ENCODE peak calls at places on chromosomes 11 and 22, in nine cellular contexts. A is breast epithelium, R is H1, U is sigmoid colon, L is HCT116, F is suprapubic skin, I is transverse colon, O is stomach, H is GM12878. V is an unnamed sample. For H3K9me3, the result is how much of the 10 kb centered on the place peaks cover.

GRCh38 chr22:20237480-20238440 is 30.4 kb downstream of the RTN4R start:
- DNase-seq in O (no peak), R (no peak), F (no peak), I (no peak), A (no peak), L (no peak), H (no peak), U (no peak), V (peak)

GRCh38 chr11:72779495-72780128 is 14.2 kb downstream of the STARD10 start:
- DNase-seq in F (no peak), U (no peak), L (no peak), R (no peak), O (no peak), H (no peak), I (peak), A (no peak), V (no peak)

GRCh38 chr11:75163917-75164316 is 13.0 kb downstream of the SLCO2B1 start:
- DNase-seq in I (no peak), H (no peak), O (no peak), U (no peak), F (no peak), A (no peak), L (no peak), R (no peak), V (no peak)

GRCh38 chr11:36594316-36594989 is at the start of gene IFTAP:
- DNase-seq in O (peak), H (no peak), I (peak), U (peak), F (no peak), A (peak), R (peak), L (peak), V (peak)

GRCh38 chr22:39997421-39997820 is 2.7 kb downstream of the FAM83F start:
- DNase-seq in I (no peak), A (no peak), H (no peak), U (no peak), L (no peak), R (no peak), O (no peak), F (no peak), V (no peak)

GRCh38 chr11:35525501-35526175 is at the start of gene PAMR1:
- DNase-seq in L (no peak), I (peak), A (peak), R (peak), U (peak), O (peak), F (peak), H (no peak), V (peak)

GRCh38 chr11:48167380-48167779 is 49.2 kb upstream of the OR4B1 start:
- DNase-seq in R (no peak), H (no peak), F (no peak), L (no peak), A (no peak), O (no peak), I (no peak), U (no peak), V (no peak)

GRCh38 chr11:113723706-113724246 is 17.7 kb upstream of the TMPRSS5 start:
- DNase-seq in I (no peak), L (no peak), O (no peak), F (no peak), U (no peak), H (no peak), A (no peak), R (no peak), V (no peak)

GRCh38 chr11:68013611-68014156 is 3.6 kb downstream of the ALDH3B1 start:
- DNase-seq in U (no peak), R (no peak), O (no peak), L (no peak), I (no peak), A (no peak), H (no peak), F (no peak), V (no peak)

GRCh38 chr11:65329944-65330403 is 3.7 kb upstream of the DPF2 start:
- DNase-seq in A (peak), L (peak), I (peak), F (peak), R (peak), U (peak), O (peak), H (peak), V (peak)

GRCh38 chr22:26903030-26903856 is 245.9 kb downstream of the MIAT start:
- DNase-seq in R (peak), L (no peak), O (no peak), U (no peak), A (no peak), I (peak), F (no peak), H (no peak), V (no peak)

GRCh38 chr11:70141490-70142014 is 61.5 kb upstream of the FADD start:
- DNase-seq in I (no peak), R (no peak), U (no peak), A (no peak), L (no peak), F (no peak), O (no peak), H (no peak), V (no peak)

GRCh38 chr22:33325232-33326004 is 267.2 kb upstream of the SYN3 start:
- DNase-seq in A (no peak), H (peak), U (no peak), R (no peak), F (no peak), I (no peak), O (no peak), L (no peak), V (no peak)

GRCh38 chr11:64759722-64760719 is at the start of gene PYGM:
- DNase-seq in F (no peak), H (no peak), O (no peak), A (no peak), R (peak), I (no peak), U (peak), L (no peak), V (peak)

GRCh38 chr22:32617883-32618282 is 143.3 kb downstream of the FBXO7 start:
- DNase-seq in F (no peak), U (no peak), L (no peak), H (no peak), R (no peak), A (no peak), I (peak), O (no peak), V (peak)

GRCh38 chr11:118108513-118108912 is 21.8 kb upstream of the SMIM35 start:
- DNase-seq in L (no peak), U (no peak), O (no peak), I (no peak), R (no peak), F (no peak), A (no peak), H (no peak), V (no peak)

GRCh38 chr11:116960916-116961315 is 123.5 kb upstream of the APOA1 start:
- DNase-seq in U (no peak), I (no peak), F (no peak), L (peak), O (no peak), R (no peak), H (no peak), A (peak), V (no peak)

GRCh38 chr11:1887451-1888346 is 4.0 kb downstream of the PRR33 start:
- DNase-seq in U (no peak), O (no peak), F (no peak), A (no peak), H (no peak), R (no peak), I (no peak), L (no peak), V (no peak)

GRCh38 chr11:48154162-48154561 is 62.4 kb upstream of the OR4B1 start:
- DNase-seq in A (no peak), H (no peak), U (no peak), O (no peak), I (no peak), L (no peak), F (no peak), R (no peak), V (no peak)

GRCh38 chr11:128507936-128508335 is 79.4 kb downstream of the ETS1 start:
- DNase-seq in O (no peak), L (no peak), A (no peak), R (no peak), U (no peak), F (no peak), H (no peak), I (no peak), V (no peak)

GRCh38 chr11:128506384-128506783 is 81.0 kb downstream of the ETS1 start:
- DNase-seq in F (no peak), A (no peak), U (no peak), O (no peak), R (no peak), L (no peak), H (no peak), I (no peak), V (no peak)

GRCh38 chr11:128505449-128506058 is 81.8 kb downstream of the ETS1 start:
- DNase-seq in F (no peak), A (no peak), L (no peak), I (no peak), H (no peak), R (no peak), U (no peak), O (no peak), V (no peak)

GRCh38 chr11:128508785-128509518 is 78.4 kb downstream of the ETS1 start:
- DNase-seq in F (no peak), O (no peak), R (no peak), I (no peak), H (no peak), A (no peak), U (no peak), L (no peak), V (no peak)

DNA sequence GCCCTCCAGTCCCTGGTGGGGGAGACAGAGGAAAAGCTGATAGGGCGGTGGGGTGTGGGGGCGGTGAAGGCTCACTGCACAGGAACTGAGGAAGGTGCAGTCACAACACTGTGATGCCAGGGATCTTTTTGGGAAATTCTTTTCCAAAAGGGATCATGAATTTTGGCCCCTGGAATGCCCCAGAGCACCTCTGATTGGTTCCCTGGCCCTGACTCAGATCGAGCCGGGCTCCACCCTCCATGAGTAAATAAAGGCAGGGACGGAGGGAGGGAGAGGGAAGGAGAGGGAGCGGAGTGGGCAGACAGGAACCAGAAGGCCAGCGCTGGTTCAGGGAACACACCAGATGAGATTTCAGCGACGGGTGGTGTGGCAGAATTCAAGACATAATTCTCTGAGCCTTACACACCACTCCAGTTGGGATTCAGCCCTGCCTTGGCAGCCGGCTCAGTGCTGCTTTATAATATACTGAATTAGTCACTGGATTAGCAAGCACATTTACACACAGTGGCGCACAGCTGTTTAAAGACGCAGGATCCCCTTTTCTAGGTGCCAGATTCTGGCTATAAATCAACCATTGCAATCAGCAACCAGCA is 80.3 kb downstream of the ETS1 start:
- DNase-seq in O (peak), F (peak), H (no peak), I (peak), R (no peak), A (peak), L (no peak), U (peak), V (no peak)
- TF ChIP-seq POLR2AphosphoS5 in O (peak), F (peak), H (no peak), I (peak), R (no peak), A (no peak), L (peak), U (peak), V (peak)

GRCh38 chr11:33701831-33702230 is 1.2 kb upstream of the C11orf91 start:
- DNase-seq in L (no peak), F (no peak), U (no peak), A (peak), I (no peak), O (peak), R (no peak), H (no peak), V (no peak)

GRCh38 chr11:33699515-33700424 is 856 bp downstream of the C11orf91 start:
- DNase-seq in O (peak), I (peak), F (no peak), R (no peak), U (no peak), A (no peak), H (no peak), L (no peak), V (no peak)

GRCh38 chr11:33698921-33699320 is 1.7 kb downstream of the C11orf91 start:
- DNase-seq in H (no peak), O (no peak), I (no peak), F (no peak), U (no peak), L (no peak), R (no peak), A (no peak), V (no peak)

GRCh38 chr11:33701302-33701701 is 676 bp upstream of the C11orf91 start:
- DNase-seq in O (no peak), A (no peak), U (no peak), R (no peak), L (no peak), I (no peak), F (no peak), H (no peak), V (no peak)

GRCh38 chr11:33700425-33701271 is at the start of gene C11orf91:
- DNase-seq in I (peak), U (peak), O (peak), R (peak), L (peak), H (peak), F (peak), A (peak), V (peak)
- TF ChIP-seq POLR2A in I (peak), U (no peak), O (no peak), R (no peak), L (no peak), H (no peak), F (peak), A (no peak), V (no peak)

GRCh38 chr22:44475706-44476105 is 22.3 kb downstream of the RTL6 start:
- DNase-seq in R (no peak), F (no peak), U (no peak), I (no peak), A (no peak), O (no peak), L (no peak), H (no peak), V (no peak)
- H3K9me3 ChIP-seq in R (under half), F (under half), U (under half), I (under half), A (under half), O (under half), L (under half), H (under half), V (under half)

GRCh38 chr11:32635819-32636218 is 52.2 kb downstream of the EIF3M start:
- DNase-seq in R (no peak), O (no peak), H (no peak), L (no peak), F (no peak), A (no peak), I (no peak), U (no peak), V (no peak)

GRCh38 chr11:32643526-32643925 is 59.9 kb downstream of the EIF3M start:
- DNase-seq in L (no peak), F (no peak), H (no peak), U (no peak), I (no peak), R (no peak), O (no peak), A (no peak), V (no peak)

GRCh38 chr11:32641361-32641760 is 57.7 kb downstream of the EIF3M start:
- DNase-seq in O (no peak), U (no peak), I (no peak), R (no peak), A (no peak), L (no peak), H (no peak), F (no peak), V (no peak)
- TF ChIP-seq POLR2AphosphoS5 in O (no peak), U (no peak), I (no peak), R (no peak), A (no peak), L (no peak), H (no peak), F (no peak), V (no peak)

GRCh38 chr22:46579751-46580449 is 40.3 kb upstream of the GRAMD4 start:
- DNase-seq in A (no peak), O (no peak), H (no peak), L (no peak), F (no peak), U (peak), I (no peak), R (no peak), V (peak)
- TF ChIP-seq POLR2A in A (no peak), O (no peak), H (no peak), L (no peak), F (no peak), U (no peak), I (no peak), R (no peak), V (no peak)

DNA sequence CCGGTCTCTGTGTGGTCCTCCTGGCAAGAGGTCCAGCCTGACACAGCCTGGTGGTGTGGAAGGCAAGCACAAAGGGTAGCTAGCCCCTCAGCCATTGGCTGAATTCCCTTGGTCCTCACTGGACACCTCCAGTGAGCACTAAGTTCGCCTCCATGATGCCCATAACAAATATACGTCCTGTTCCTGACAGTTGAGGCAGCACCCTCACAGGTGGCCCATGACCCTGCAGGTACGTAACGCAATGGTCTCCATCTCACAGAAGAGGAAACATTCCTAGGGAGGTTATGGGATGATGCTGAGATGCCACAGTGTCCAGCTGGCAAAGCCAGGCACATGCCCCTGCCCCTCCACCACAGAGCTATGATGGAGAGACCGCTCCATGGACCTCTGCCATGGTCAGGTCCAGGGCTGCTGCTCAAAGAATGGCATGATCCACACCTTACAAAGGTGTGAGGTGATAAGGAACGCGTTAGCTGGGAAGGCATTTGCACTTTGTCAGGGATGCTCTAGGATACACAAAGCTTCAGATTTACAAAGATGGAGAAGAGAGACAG is 1.4 kb upstream of the GNAZ start:
- DNase-seq in R (no peak), O (no peak), A (no peak), I (peak), F (no peak), U (peak), H (no peak), L (no peak), V (peak)
- H3K9me3 ChIP-seq in R (under half), O (under half), A (under half), I (under half), F (under half), U (under half), H (under half), L (under half), V (under half)

DNA sequence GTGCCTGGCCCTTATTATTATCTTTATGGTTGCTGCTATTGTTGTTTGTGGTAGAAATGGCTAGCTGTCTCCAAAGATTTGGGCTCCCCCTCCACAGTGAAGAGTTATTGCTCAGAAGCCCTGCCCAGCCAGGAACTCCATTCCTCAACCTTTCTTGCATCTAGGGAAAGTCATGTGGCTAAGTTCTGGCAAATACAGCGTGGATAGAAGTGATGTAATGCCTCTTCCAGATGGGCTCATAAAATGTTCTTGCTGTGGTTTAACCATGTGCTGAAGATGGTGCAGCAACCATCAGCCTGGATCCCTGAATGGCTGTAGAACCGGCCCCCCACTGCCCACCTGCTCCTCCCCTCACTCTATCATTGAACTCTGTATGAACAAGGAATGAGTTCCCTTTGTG is 203.5 kb upstream of the E2F8 start:
- DNase-seq in I (no peak), A (no peak), O (no peak), F (no peak), U (no peak), H (no peak), R (no peak), L (no peak), V (no peak)
- TF ChIP-seq POLR2AphosphoS5 in I (no peak), A (no peak), O (no peak), F (no peak), U (no peak), H (no peak), R (no peak), L (no peak), V (no peak)

V was measured in spleen.